ENCODE peak calls at places on chromosomes 2 and 18, in seven cellular contexts. J, G, S, R, A, V and Q are unnamed samples.

GRCh38 chr18:8990276-8991031 is 112.0 kb upstream of the NDUFV2 start:
- DNase-seq in J (no peak), G (no peak), S (no peak), R (peak), A (no peak), V (no peak), Q (no peak)

GRCh38 chr2:43333656-43334144 is 107.3 kb upstream of the ZFP36L2 start:
- DNase-seq in J (no peak), G (no peak), S (no peak), R (peak), A (no peak), V (peak), Q (no peak)

GRCh38 chr18:25136416-25137132 is 215.4 kb downstream of the ZNF521 start:
- DNase-seq in J (no peak), G (no peak), S (no peak), R (peak), A (no peak), V (no peak), Q (no peak)

GRCh38 chr18:54822872-54823845 is 5.1 kb upstream of the RAB27B start:
- DNase-seq in J (no peak), G (no peak), S (no peak), R (peak), A (no peak), V (peak), Q (no peak)

GRCh38 chr2:220533485-220533884 is 906.1 kb downstream of the SLC4A3 start:
- DNase-seq in J (peak), G (peak), S (no peak), R (peak), A (no peak), V (peak), Q (no peak)

GRCh38 chr2:239236043-239236807 is 164.6 kb downstream of the HDAC4 start:
- DNase-seq in J (no peak), G (no peak), S (no peak), R (no peak), A (no peak), V (no peak), Q (no peak)

GRCh38 chr18:30920757-30921156 is 121.8 kb downstream of the DSC3 start:
- DNase-seq in J (no peak), G (no peak), S (no peak), R (no peak), A (no peak), V (no peak), Q (no peak)

GRCh38 chr2:144156736-144157645 is 362.9 kb downstream of the ZEB2 start:
- DNase-seq in J (no peak), G (no peak), S (no peak), R (no peak), A (no peak), V (peak), Q (no peak)

GRCh38 chr2:111145103-111145760 is 24.5 kb downstream of the BCL2L11 start:
- DNase-seq in J (no peak), G (no peak), S (no peak), R (no peak), A (no peak), V (no peak), Q (no peak)

GRCh38 chr2:225113356-225114015 is 71.2 kb upstream of the DOCK10 start:
- DNase-seq in J (no peak), G (no peak), S (no peak), R (no peak), A (no peak), V (no peak), Q (no peak)

GRCh38 chr2:143946436-143947385 is 573.2 kb downstream of the ZEB2 start:
- DNase-seq in J (no peak), G (no peak), S (no peak), R (no peak), A (no peak), V (no peak), Q (no peak)

GRCh38 chr2:14552818-14553217 is 79.7 kb upstream of the LRATD1 start:
- DNase-seq in J (no peak), G (no peak), S (no peak), R (no peak), A (no peak), V (no peak), Q (no peak)

GRCh38 chr2:120754067-120754960 is 18.6 kb downstream of the GLI2 start:
- DNase-seq in J (no peak), G (no peak), S (no peak), R (peak), A (no peak), V (no peak), Q (no peak)

GRCh38 chr2:56410140-56410539 is 226.3 kb downstream of the CCDC85A start:
- DNase-seq in J (no peak), G (no peak), S (no peak), R (peak), A (no peak), V (no peak), Q (no peak)

GRCh38 chr2:239238839-239239606 is 161.8 kb downstream of the HDAC4 start:
- DNase-seq in J (no peak), G (no peak), S (no peak), R (no peak), A (no peak), V (no peak), Q (no peak)

GRCh38 chr2:237724811-237725478 is 73.6 kb upstream of the RBM44 start:
- DNase-seq in J (no peak), G (no peak), S (no peak), R (no peak), A (no peak), V (no peak), Q (no peak)

GRCh38 chr2:236562434-236562833 is 7.2 kb upstream of the ACKR3 start:
- DNase-seq in J (peak), G (no peak), S (no peak), R (peak), A (no peak), V (no peak), Q (no peak)

GRCh38 chr18:34741401-34741800 is 31.3 kb downstream of the DTNA start:
- DNase-seq in J (no peak), G (no peak), S (no peak), R (no peak), A (no peak), V (no peak), Q (no peak)

GRCh38 chr2:88549616-88550292 is 77.5 kb downstream of the EIF2AK3 start:
- DNase-seq in J (peak), G (no peak), S (no peak), R (no peak), A (no peak), V (no peak), Q (no peak)

GRCh38 chr2:43041661-43042360 is 184.6 kb downstream of the ZFP36L2 start:
- DNase-seq in J (peak), G (no peak), S (peak), R (peak), A (no peak), V (peak), Q (no peak)

GRCh38 chr2:211599146-211599545 is 939.5 kb downstream of the ERBB4 start:
- DNase-seq in J (no peak), G (no peak), S (no peak), R (no peak), A (no peak), V (no peak), Q (no peak)

GRCh38 chr2:12110074-12110473 is 363.6 kb downstream of the LPIN1 start:
- DNase-seq in J (no peak), G (no peak), S (no peak), R (peak), A (no peak), V (no peak), Q (peak)